ENCODE peak calls at places on chromosomes 16 and 17, in six cellular contexts. Q, A, B, K, W and I are unnamed samples.

GRCh38 chr17:1643999-1644492 is 1.5 kb downstream of the SCARF1 start:
- DNase-seq in W (no peak), A (no peak), K (no peak), B (no peak), Q (no peak), I (no peak)

GRCh38 chr17:63490321-63490720 is 13.5 kb downstream of the ACE start:
- DNase-seq in B (no peak), K (no peak), Q (no peak), A (no peak), W (no peak), I (no peak)

GRCh38 chr17:5815396-5815795 is 231.1 kb upstream of the NLRP1 start:
- DNase-seq in W (no peak), B (no peak), K (no peak), Q (no peak), A (no peak), I (no peak)

GRCh38 chr16:85448557-85449194 is 164.4 kb upstream of the GSE1 start:
- DNase-seq in K (no peak), Q (no peak), A (no peak), B (no peak), W (no peak), I (no peak)

GRCh38 chr16:86093801-86094750 is 195.1 kb downstream of the IRF8 start:
- DNase-seq in K (no peak), Q (no peak), B (no peak), A (no peak), W (no peak), I (no peak)

GRCh38 chr16:49639739-49640388 is 216.0 kb downstream of the ZNF423 start:
- DNase-seq in A (peak; percentile 71), K (no peak), W (no peak), B (no peak), Q (peak; percentile 71), I (no peak)

GRCh38 chr16:77732241-77732946 is 10.1 kb downstream of the NUDT7 start:
- DNase-seq in W (no peak), B (no peak), Q (no peak), K (no peak), A (no peak), I (no peak)

GRCh38 chr17:50188521-50189395 is 12.7 kb downstream of the COL1A1 start:
- DNase-seq in K (no peak), Q (no peak), B (no peak), W (no peak), A (no peak), I (no peak)

GRCh38 chr16:78292726-78293380 is 193.4 kb downstream of the WWOX start:
- DNase-seq in A (no peak), K (no peak), Q (no peak), W (no peak), B (no peak), I (no peak)

GRCh38 chr17:1485311-1485747 is 7.2 kb downstream of the MYO1C start:
- DNase-seq in A (no peak), W (no peak), K (no peak), B (no peak), Q (peak; percentile 76), I (no peak)

GRCh38 chr16:46482895-46483294 is 138.3 kb downstream of the SHCBP1 start:
- DNase-seq in W (no peak), A (no peak), K (no peak), Q (no peak), B (no peak), I (no peak)

GRCh38 chr17:30429155-30429554 is 48.1 kb upstream of the GOSR1 start:
- DNase-seq in Q (no peak), B (no peak), K (no peak), W (no peak), A (no peak), I (no peak)

GRCh38 chr17:72305964-72306551 is 185.2 kb downstream of the SOX9 start:
- DNase-seq in W (no peak), Q (peak; percentile 33), B (no peak), K (no peak), A (no peak), I (no peak)

GRCh38 chr17:69639096-69639495 is 224.6 kb downstream of the MAP2K6 start:
- DNase-seq in W (no peak), Q (no peak), K (no peak), B (no peak), A (no peak), I (no peak)

GRCh38 chr17:20046629-20047028 is 37.5 kb downstream of the SPECC1 start:
- DNase-seq in B (no peak), Q (no peak), A (no peak), W (no peak), K (no peak), I (no peak)

GRCh38 chr17:2710804-2711607 is 558 bp downstream of the CLUH start:
- DNase-seq in W (no peak), A (no peak), K (no peak), Q (no peak), B (no peak), I (no peak)

GRCh38 chr17:70074991-70075390 is at the start of gene KCNJ16:
- DNase-seq in Q (no peak), K (no peak), A (no peak), W (no peak), B (no peak), I (no peak)

GRCh38 chr16:27720731-27721547 is 171.0 kb downstream of the KATNIP start:
- DNase-seq in B (no peak), Q (peak; percentile 44), K (no peak), W (no peak), A (no peak), I (no peak)

GRCh38 chr17:962166-962565 is 17.4 kb downstream of the NXN start:
- DNase-seq in Q (no peak), A (no peak), K (no peak), W (no peak), B (no peak), I (no peak)

GRCh38 chr16:85326794-85327181 is 214.5 kb upstream of the CIBAR2 start:
- DNase-seq in A (no peak), Q (no peak), W (no peak), B (no peak), K (no peak), I (no peak)

GRCh38 chr16:56643080-56643778 is 4.8 kb downstream of the MT1A start:
- DNase-seq in A (peak; percentile 57), W (no peak), K (no peak), B (no peak), Q (peak; percentile 66), I (no peak)

GRCh38 chr17:73342057-73342522 is 30.3 kb upstream of the CDC42EP4 start:
- DNase-seq in W (no peak), Q (peak; percentile 53), A (peak; percentile 89), K (peak; percentile 92), B (no peak), I (no peak)

GRCh38 chr17:71409712-71410111 is 711.1 kb upstream of the SOX9 start:
- DNase-seq in W (no peak), B (peak; percentile 90), A (no peak), Q (no peak), K (no peak), I (no peak)

GRCh38 chr16:55502801-55503366 is 6.0 kb upstream of the LPCAT2 start:
- DNase-seq in B (no peak), K (peak; percentile 88), Q (peak; percentile 93), A (peak; percentile 97), W (no peak), I (no peak)

GRCh38 chr16:30927789-30928378 is 4.5 kb downstream of the FBXL19 start:
- DNase-seq in A (peak; percentile 80), K (peak; percentile 66), Q (no peak), W (no peak), B (peak; percentile 97), I (no peak)

GRCh38 chr17:5943991-5944390 is 126.2 kb upstream of the WSCD1 start:
- DNase-seq in Q (no peak), B (no peak), A (no peak), W (no peak), K (no peak), I (no peak)

GRCh38 chr16:14301150-14302030 is 230.3 kb downstream of the MRTFB start:
- DNase-seq in A (no peak), W (no peak), K (peak; percentile 35), Q (no peak), B (no peak), I (no peak)

GRCh38 chr17:60901222-60901621 is 223.6 kb downstream of the BCAS3 start:
- DNase-seq in K (no peak), W (no peak), B (no peak), A (no peak), Q (no peak), I (no peak)

GRCh38 chr16:68289202-68289601 is 21.5 kb downstream of the SLC7A6OS start:
- DNase-seq in Q (no peak), K (no peak), B (no peak), W (no peak), A (no peak), I (no peak)

DNA sequence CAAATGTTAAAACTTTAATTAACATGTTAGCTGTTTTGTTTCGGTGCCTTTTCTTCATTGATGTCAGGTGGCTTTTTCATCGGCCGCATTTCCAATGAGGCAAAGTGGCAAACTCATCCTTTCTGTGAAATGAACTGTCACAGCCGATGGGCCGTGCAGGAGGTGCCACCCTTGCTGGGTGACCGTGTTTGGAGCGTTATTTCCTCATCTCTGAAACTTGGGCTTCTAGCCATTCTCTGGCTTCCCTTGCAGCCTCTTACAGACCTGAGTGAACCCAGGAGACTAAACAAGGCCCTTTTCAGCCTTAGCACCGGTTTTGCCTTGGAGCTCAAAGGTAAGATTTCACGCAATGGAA is 42.2 kb upstream of the PRSS54 start:
- DNase-seq in K (no peak), Q (no peak), B (no peak), A (no peak), W (no peak), I (no peak)
- H3K4me3 ChIP-seq in K (peak overlapping the region; percentile 21), Q (peak overlapping the region; percentile 51), B (peak overlapping the region; percentile 40), A (no peak overlapping the region), W (peak overlapping the region; percentile 26), I (no peak overlapping the region)

DNA sequence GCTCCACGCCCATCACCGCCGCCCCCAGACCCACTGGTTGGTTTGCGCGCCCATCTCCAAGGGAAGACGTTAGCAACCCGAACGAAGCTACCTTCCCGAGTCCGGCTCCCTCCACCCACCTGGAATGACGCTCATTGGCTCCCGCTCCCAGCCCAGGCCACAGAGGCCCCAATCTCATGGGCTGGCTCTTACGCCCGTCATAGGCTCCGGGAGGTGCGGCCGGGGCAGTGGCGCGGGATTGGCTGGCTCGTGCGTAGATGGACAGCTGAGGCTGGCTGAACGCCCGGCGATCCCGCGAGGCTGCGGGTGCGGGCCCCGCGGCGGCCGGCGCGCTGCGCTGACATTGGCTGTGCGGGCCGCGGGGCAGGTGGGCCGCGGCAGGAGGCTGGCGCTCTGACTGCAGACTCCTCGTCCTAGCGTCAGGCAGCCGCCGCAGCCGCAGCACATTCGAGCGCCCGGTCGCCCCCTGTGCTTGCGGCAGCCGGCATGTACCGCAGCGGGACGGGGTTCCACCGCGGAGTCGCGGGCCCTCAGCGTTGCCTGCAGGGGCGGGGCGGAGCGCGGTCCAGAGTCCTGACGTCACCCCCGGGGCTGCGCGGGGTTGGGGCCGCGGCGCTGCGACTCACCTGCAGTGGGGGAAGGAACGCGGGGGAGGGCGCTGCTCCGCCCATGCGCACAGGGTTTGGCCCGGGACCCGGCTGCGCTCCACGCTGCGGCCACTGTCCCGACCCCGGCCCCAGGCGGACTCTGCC is 453 bp upstream of the MYH10 start:
- DNase-seq in Q (peak; percentile 98), W (peak; percentile 74), A (peak; percentile 99), B (peak; percentile 93), K (peak; percentile 99), I (peak; percentile 91)
- TF ChIP-seq CTCF in Q (peak; percentile 34), W (peak; percentile 39), A (peak; percentile 27), B (no peak), K (no peak), I (peak; percentile 5)

GRCh38 chr17:27455569-27455913 is 707 bp upstream of the KSR1 start:
- DNase-seq in K (no peak), W (no peak), A (no peak), Q (no peak), B (no peak), I (no peak)
- H3K4me3 ChIP-seq in K (peak overlapping the region; percentile 93), W (peak overlapping the region; percentile 72), A (no peak overlapping the region), Q (peak overlapping the region; percentile 89), B (no peak overlapping the region), I (peak overlapping the region; percentile 87)

GRCh38 chr16:87780385-87780989 is 14.7 kb upstream of the KLHDC4 start:
- DNase-seq in Q (peak; percentile 30), W (no peak), A (peak; percentile 62), K (peak; percentile 23), B (no peak), I (peak; percentile 86)
- TF ChIP-seq CTCF in Q (no peak), W (no peak), A (no peak), K (no peak), B (no peak), I (peak; percentile 22)